ENCODE peak calls at places on chromosome 13, in five cellular contexts. One of them, this sample, is unnamed. For H3K4me1, the result is how much of the 10 kb centered on the place peaks cover.

GRCh38 chr13:107450931-107451330 is 764.4 kb downstream of the LIG4 start:
- DNase-seq in SK-N-SH: no peak
- DNase-seq in prostate gland: no peak
- DNase-seq in breast epithelium: no peak
- DNase-seq in endothelial cell of umbilical vein: peak
- DNase-seq in this sample: no peak

GRCh38 chr13:56424246-56424645 is 716.5 kb upstream of the PRR20A start:
- DNase-seq in SK-N-SH: no peak
- DNase-seq in endothelial cell of umbilical vein: peak
- DNase-seq in prostate gland: no peak
- DNase-seq in breast epithelium: no peak
- DNase-seq in this sample: no peak

GRCh38 chr13:24176351-24177101 is 16.0 kb downstream of the SPATA13 start:
- DNase-seq in breast epithelium: no peak
- DNase-seq in prostate gland: no peak
- DNase-seq in endothelial cell of umbilical vein: peak
- DNase-seq in SK-N-SH: no peak
- DNase-seq in this sample: no peak

GRCh38 chr13:100106005-100106404 is 17.1 kb downstream of the PCCA start:
- DNase-seq in SK-N-SH: no peak
- DNase-seq in prostate gland: no peak
- DNase-seq in endothelial cell of umbilical vein: no peak
- DNase-seq in breast epithelium: no peak
- DNase-seq in this sample: no peak

GRCh38 chr13:42544246-42544915 is 29.6 kb upstream of the TNFSF11 start:
- DNase-seq in SK-N-SH: no peak
- DNase-seq in endothelial cell of umbilical vein: no peak
- DNase-seq in prostate gland: no peak
- DNase-seq in breast epithelium: no peak
- DNase-seq in this sample: no peak

GRCh38 chr13:51585696-51586095 is 1.4 kb downstream of the WDFY2 start:
- DNase-seq in endothelial cell of umbilical vein: no peak
- DNase-seq in SK-N-SH: no peak
- DNase-seq in prostate gland: no peak
- DNase-seq in breast epithelium: no peak
- DNase-seq in this sample: no peak

GRCh38 chr13:43787998-43788397 is 1.2 kb upstream of the ENOX1 start:
- DNase-seq in breast epithelium: no peak
- DNase-seq in endothelial cell of umbilical vein: peak
- DNase-seq in prostate gland: no peak
- DNase-seq in SK-N-SH: peak
- DNase-seq in this sample: no peak

GRCh38 chr13:39350461-39350881 is 252.5 kb downstream of the LHFPL6 start:
- DNase-seq in breast epithelium: no peak
- DNase-seq in SK-N-SH: no peak
- DNase-seq in prostate gland: no peak
- DNase-seq in endothelial cell of umbilical vein: peak
- DNase-seq in this sample: no peak

GRCh38 chr13:67036694-67037093 is 193.4 kb downstream of the PCDH9 start:
- DNase-seq in breast epithelium: no peak
- DNase-seq in endothelial cell of umbilical vein: no peak
- DNase-seq in SK-N-SH: peak
- DNase-seq in prostate gland: no peak
- DNase-seq in this sample: no peak

GRCh38 chr13:74136089-74136658 is 2.0 kb upstream of the KLF12 start:
- DNase-seq in SK-N-SH: peak
- DNase-seq in endothelial cell of umbilical vein: peak
- DNase-seq in breast epithelium: peak
- DNase-seq in prostate gland: peak
- DNase-seq in this sample: peak

GRCh38 chr13:45718063-45718462 is 15.9 kb downstream of the CBY2 start:
- DNase-seq in endothelial cell of umbilical vein: no peak
- DNase-seq in prostate gland: no peak
- DNase-seq in SK-N-SH: peak
- DNase-seq in breast epithelium: no peak
- DNase-seq in this sample: no peak

GRCh38 chr13:113663934-113664333 is 3.1 kb upstream of the GRK1 start:
- DNase-seq in endothelial cell of umbilical vein: no peak
- DNase-seq in SK-N-SH: no peak
- DNase-seq in prostate gland: no peak
- DNase-seq in breast epithelium: peak
- DNase-seq in this sample: peak

GRCh38 chr13:47680752-47681151 is 320.3 kb downstream of the SUCLA2 start:
- DNase-seq in endothelial cell of umbilical vein: no peak
- DNase-seq in SK-N-SH: no peak
- DNase-seq in prostate gland: no peak
- DNase-seq in breast epithelium: no peak
- DNase-seq in this sample: no peak

GRCh38 chr13:106802917-106803316 is 235.0 kb upstream of the ARGLU1 start:
- DNase-seq in prostate gland: no peak
- DNase-seq in breast epithelium: no peak
- DNase-seq in endothelial cell of umbilical vein: no peak
- DNase-seq in SK-N-SH: no peak
- DNase-seq in this sample: no peak

GRCh38 chr13:112910016-112910415 is 59.0 kb upstream of the MCF2L start:
- DNase-seq in SK-N-SH: no peak
- DNase-seq in breast epithelium: no peak
- DNase-seq in prostate gland: no peak
- DNase-seq in endothelial cell of umbilical vein: no peak
- DNase-seq in this sample: no peak

GRCh38 chr13:100668408-100668807 is 6.2 kb downstream of the TMTC4 start:
- DNase-seq in breast epithelium: no peak
- DNase-seq in prostate gland: no peak
- DNase-seq in endothelial cell of umbilical vein: peak
- DNase-seq in SK-N-SH: no peak
- DNase-seq in this sample: no peak

GRCh38 chr13:50119593-50119992 is 104.3 kb downstream of the KCNRG start:
- DNase-seq in prostate gland: no peak
- DNase-seq in endothelial cell of umbilical vein: peak
- DNase-seq in breast epithelium: no peak
- DNase-seq in SK-N-SH: peak
- DNase-seq in this sample: no peak

GRCh38 chr13:30739646-30740642 is 4.6 kb downstream of the ALOX5AP start:
- DNase-seq in breast epithelium: no peak
- DNase-seq in endothelial cell of umbilical vein: peak
- DNase-seq in SK-N-SH: no peak
- DNase-seq in prostate gland: no peak
- DNase-seq in this sample: peak

GRCh38 chr13:46010148-46010547 is 42.4 kb downstream of the ZC3H13 start:
- DNase-seq in SK-N-SH: peak
- DNase-seq in breast epithelium: no peak
- DNase-seq in prostate gland: no peak
- DNase-seq in endothelial cell of umbilical vein: no peak
- DNase-seq in this sample: no peak

GRCh38 chr13:52067237-52067636 is 42.7 kb downstream of the UTP14C start:
- DNase-seq in SK-N-SH: no peak
- DNase-seq in endothelial cell of umbilical vein: no peak
- DNase-seq in prostate gland: no peak
- DNase-seq in breast epithelium: no peak
- DNase-seq in this sample: no peak

GRCh38 chr13:44915962-44916361 is 73.3 kb downstream of the NUFIP1 start:
- DNase-seq in endothelial cell of umbilical vein: no peak
- DNase-seq in SK-N-SH: no peak
- DNase-seq in prostate gland: no peak
- DNase-seq in breast epithelium: no peak
- DNase-seq in this sample: no peak

GRCh38 chr13:42970824-42971669 is 21.0 kb downstream of the EPSTI1 start:
- DNase-seq in prostate gland: no peak
- DNase-seq in SK-N-SH: peak
- DNase-seq in breast epithelium: no peak
- DNase-seq in endothelial cell of umbilical vein: peak
- DNase-seq in this sample: peak

GRCh38 chr13:24875566-24875965 is 111.6 kb downstream of the RNF17 start:
- DNase-seq in breast epithelium: no peak
- DNase-seq in endothelial cell of umbilical vein: no peak
- DNase-seq in prostate gland: no peak
- DNase-seq in SK-N-SH: no peak
- DNase-seq in this sample: no peak

GRCh38 chr13:70339738-70340137 is 231.5 kb upstream of the KLHL1 start:
- DNase-seq in SK-N-SH: no peak
- DNase-seq in endothelial cell of umbilical vein: peak
- DNase-seq in breast epithelium: no peak
- DNase-seq in prostate gland: no peak
- DNase-seq in this sample: peak

GRCh38 chr13:26230703-26231102 is 8.6 kb upstream of the RNF6 start:
- DNase-seq in SK-N-SH: peak
- DNase-seq in endothelial cell of umbilical vein: no peak
- DNase-seq in prostate gland: no peak
- DNase-seq in breast epithelium: no peak
- DNase-seq in this sample: no peak

GRCh38 chr13:60080871-60081270 is 82.9 kb downstream of the DIAPH3 start:
- DNase-seq in prostate gland: no peak
- DNase-seq in endothelial cell of umbilical vein: no peak
- DNase-seq in SK-N-SH: no peak
- DNase-seq in breast epithelium: no peak
- DNase-seq in this sample: no peak

GRCh38 chr13:80276371-80277289 is 64.3 kb downstream of the SPRY2 start:
- DNase-seq in endothelial cell of umbilical vein: peak
- DNase-seq in breast epithelium: no peak
- DNase-seq in SK-N-SH: no peak
- DNase-seq in prostate gland: no peak
- DNase-seq in this sample: no peak

GRCh38 chr13:32586022-32586900 is at the start of gene PDS5B:
- DNase-seq in endothelial cell of umbilical vein: peak
- DNase-seq in breast epithelium: peak
- DNase-seq in SK-N-SH: peak
- DNase-seq in prostate gland: peak
- DNase-seq in this sample: peak
- TF ChIP-seq POLR2AphosphoS5 in endothelial cell of umbilical vein: peak
- TF ChIP-seq POLR2AphosphoS5 in breast epithelium: peak
- TF ChIP-seq POLR2AphosphoS5 in SK-N-SH: peak
- TF ChIP-seq POLR2AphosphoS5 in prostate gland: peak
- TF ChIP-seq POLR2AphosphoS5 in this sample: peak

DNA sequence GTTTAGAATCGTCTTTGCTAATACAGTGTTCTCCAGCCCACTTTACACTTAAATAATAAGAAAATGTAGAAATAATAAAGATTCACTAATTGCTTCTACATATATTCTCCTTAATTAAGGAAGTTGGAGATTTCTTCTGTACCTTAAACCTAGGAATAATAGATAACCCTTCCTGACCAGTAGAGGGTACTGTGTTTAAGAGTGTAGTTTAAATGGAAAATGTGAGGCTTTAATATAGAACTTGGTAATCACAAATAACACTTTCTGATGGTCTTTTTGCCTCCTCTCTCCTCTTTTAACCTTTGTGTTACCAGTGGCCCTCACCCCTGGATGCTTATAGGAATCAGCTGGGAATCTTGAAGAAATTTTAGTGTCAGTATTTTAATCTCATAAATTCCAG is 20.7 kb downstream of the POMP start:
- DNase-seq in endothelial cell of umbilical vein: peak
- DNase-seq in SK-N-SH: no peak
- DNase-seq in prostate gland: no peak
- DNase-seq in breast epithelium: no peak
- DNase-seq in this sample: no peak
- TF ChIP-seq CTCF in endothelial cell of umbilical vein: no peak
- TF ChIP-seq CTCF in SK-N-SH: peak
- TF ChIP-seq CTCF in prostate gland: peak
- TF ChIP-seq CTCF in breast epithelium: no peak
- TF ChIP-seq CTCF in this sample: no peak

GRCh38 chr13:110128546-110128945 is 178.4 kb downstream of the COL4A1 start:
- DNase-seq in prostate gland: no peak
- DNase-seq in breast epithelium: no peak
- DNase-seq in SK-N-SH: no peak
- DNase-seq in endothelial cell of umbilical vein: no peak
- DNase-seq in this sample: no peak

GRCh38 chr13:110127986-110128511 is 178.9 kb downstream of the COL4A1 start:
- DNase-seq in breast epithelium: no peak
- DNase-seq in SK-N-SH: no peak
- DNase-seq in prostate gland: no peak
- DNase-seq in endothelial cell of umbilical vein: no peak
- DNase-seq in this sample: no peak

GRCh38 chr13:110125157-110125556 is 181.8 kb downstream of the COL4A1 start:
- DNase-seq in breast epithelium: no peak
- DNase-seq in SK-N-SH: no peak
- DNase-seq in prostate gland: peak
- DNase-seq in endothelial cell of umbilical vein: no peak
- DNase-seq in this sample: no peak

GRCh38 chr13:110125613-110126272 is 181.2 kb downstream of the COL4A1 start:
- DNase-seq in SK-N-SH: no peak
- DNase-seq in prostate gland: peak
- DNase-seq in breast epithelium: no peak
- DNase-seq in endothelial cell of umbilical vein: no peak
- DNase-seq in this sample: no peak

GRCh38 chr13:110126391-110126961 is 180.5 kb downstream of the COL4A1 start:
- DNase-seq in prostate gland: peak
- DNase-seq in breast epithelium: no peak
- DNase-seq in SK-N-SH: no peak
- DNase-seq in endothelial cell of umbilical vein: peak
- DNase-seq in this sample: no peak
- H3K4me1 ChIP-seq in prostate gland: under half
- H3K4me1 ChIP-seq in breast epithelium: under half
- H3K4me1 ChIP-seq in SK-N-SH: under half
- H3K4me1 ChIP-seq in endothelial cell of umbilical vein: under half
- H3K4me1 ChIP-seq in this sample: under half

GRCh38 chr13:77429320-77430142 is 102.6 kb upstream of the MYCBP2 start:
- DNase-seq in SK-N-SH: no peak
- DNase-seq in prostate gland: peak
- DNase-seq in breast epithelium: no peak
- DNase-seq in endothelial cell of umbilical vein: no peak
- DNase-seq in this sample: no peak

GRCh38 chr13:77431449-77431848 is 104.1 kb upstream of the SCEL start:
- DNase-seq in endothelial cell of umbilical vein: no peak
- DNase-seq in prostate gland: no peak
- DNase-seq in SK-N-SH: no peak
- DNase-seq in breast epithelium: no peak
- DNase-seq in this sample: no peak

GRCh38 chr13:77425705-77426104 is 98.8 kb upstream of the MYCBP2 start:
- DNase-seq in prostate gland: no peak
- DNase-seq in SK-N-SH: no peak
- DNase-seq in breast epithelium: no peak
- DNase-seq in endothelial cell of umbilical vein: no peak
- DNase-seq in this sample: no peak

GRCh38 chr13:77434289-77434688 is 101.2 kb upstream of the SCEL start:
- DNase-seq in SK-N-SH: no peak
- DNase-seq in breast epithelium: no peak
- DNase-seq in endothelial cell of umbilical vein: no peak
- DNase-seq in prostate gland: no peak
- DNase-seq in this sample: no peak

DNA sequence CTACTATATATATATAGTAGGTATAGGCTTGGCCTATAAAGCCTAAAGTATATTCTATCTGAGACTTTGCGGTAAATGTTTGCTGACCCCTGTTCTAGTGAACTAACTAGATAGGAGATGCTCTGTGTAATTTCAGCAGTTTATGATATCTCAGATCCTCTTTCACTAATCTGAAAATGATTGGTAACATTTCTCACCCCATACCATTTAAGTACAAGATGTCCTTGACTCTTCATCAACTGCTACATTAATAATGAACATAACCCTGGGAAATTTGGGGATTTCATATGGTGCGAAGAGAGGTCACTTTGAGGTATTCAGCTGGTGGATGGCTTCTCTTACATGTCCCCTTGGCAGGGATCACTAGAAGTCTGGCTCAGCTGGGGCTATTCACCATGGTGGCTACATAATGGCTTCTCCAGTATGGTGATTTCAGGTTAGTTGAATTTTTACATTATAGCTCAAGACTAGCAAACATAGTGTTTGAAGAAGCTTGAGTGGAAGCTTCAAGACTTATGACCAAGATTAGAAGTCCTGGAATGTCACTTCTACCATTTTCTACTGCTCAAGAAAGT is 103.6 kb upstream of the MYCBP2 start:
- DNase-seq in prostate gland: no peak
- DNase-seq in breast epithelium: no peak
- DNase-seq in SK-N-SH: no peak
- DNase-seq in endothelial cell of umbilical vein: no peak
- DNase-seq in this sample: no peak
- TF ChIP-seq POLR2AphosphoS5 in prostate gland: no peak
- TF ChIP-seq POLR2AphosphoS5 in breast epithelium: no peak
- TF ChIP-seq POLR2AphosphoS5 in SK-N-SH: no peak
- TF ChIP-seq POLR2AphosphoS5 in endothelial cell of umbilical vein: no peak
- TF ChIP-seq POLR2AphosphoS5 in this sample: no peak

This sample was measured in stomach.